ENCODE peak calls at places on chromosomes 6 and 20, in ten cellular contexts. One of them, this sample, is unnamed.

GRCh38 chr20:33685328-33686007 is 717 bp downstream of the E2F1 start:
- DNase-seq in NB4: peak
- DNase-seq in spleen: peak
- DNase-seq in vagina: no peak
- DNase-seq in adrenal gland: no peak
- DNase-seq in IMR-90: no peak
- DNase-seq in upper lobe of left lung: no peak
- DNase-seq in Peyer's patch: peak
- DNase-seq in thyroid gland: no peak
- DNase-seq in body of pancreas: no peak
- DNase-seq in this sample: peak

GRCh38 chr6:444653-445275 is 53.2 kb downstream of the IRF4 start:
- DNase-seq in NB4: no peak
- DNase-seq in spleen: peak
- DNase-seq in vagina: no peak
- DNase-seq in adrenal gland: no peak
- DNase-seq in IMR-90: no peak
- DNase-seq in upper lobe of left lung: no peak
- DNase-seq in Peyer's patch: peak
- DNase-seq in thyroid gland: no peak
- DNase-seq in body of pancreas: no peak
- DNase-seq in this sample: no peak

GRCh38 chr6:125728739-125729138 is 20.7 kb upstream of the HEY2 start:
- DNase-seq in NB4: no peak
- DNase-seq in spleen: no peak
- DNase-seq in vagina: no peak
- DNase-seq in adrenal gland: no peak
- DNase-seq in IMR-90: no peak
- DNase-seq in upper lobe of left lung: no peak
- DNase-seq in Peyer's patch: no peak
- DNase-seq in thyroid gland: no peak
- DNase-seq in body of pancreas: no peak
- DNase-seq in this sample: no peak

GRCh38 chr6:3119040-3119723 is 671 bp downstream of the BPHL start:
- DNase-seq in NB4: no peak
- DNase-seq in spleen: no peak
- DNase-seq in vagina: no peak
- DNase-seq in adrenal gland: no peak
- DNase-seq in IMR-90: peak
- DNase-seq in upper lobe of left lung: no peak
- DNase-seq in Peyer's patch: peak
- DNase-seq in thyroid gland: no peak
- DNase-seq in body of pancreas: peak
- DNase-seq in this sample: no peak

GRCh38 chr6:145313041-145313855 is 422.1 kb downstream of the EPM2A start:
- DNase-seq in NB4: no peak
- DNase-seq in spleen: no peak
- DNase-seq in vagina: no peak
- DNase-seq in adrenal gland: no peak
- DNase-seq in IMR-90: no peak
- DNase-seq in upper lobe of left lung: no peak
- DNase-seq in Peyer's patch: no peak
- DNase-seq in thyroid gland: no peak
- DNase-seq in body of pancreas: no peak
- DNase-seq in this sample: no peak

GRCh38 chr6:4281341-4282293 is 146.2 kb upstream of the ECI2 start:
- DNase-seq in NB4: peak
- DNase-seq in spleen: peak
- DNase-seq in vagina: no peak
- DNase-seq in adrenal gland: peak
- DNase-seq in IMR-90: peak
- DNase-seq in upper lobe of left lung: peak
- DNase-seq in Peyer's patch: peak
- DNase-seq in thyroid gland: peak
- DNase-seq in body of pancreas: peak
- DNase-seq in this sample: peak

GRCh38 chr6:147699637-147700036 is 191.1 kb downstream of the SAMD5 start:
- DNase-seq in NB4: no peak
- DNase-seq in spleen: no peak
- DNase-seq in vagina: no peak
- DNase-seq in adrenal gland: no peak
- DNase-seq in IMR-90: peak
- DNase-seq in upper lobe of left lung: no peak
- DNase-seq in Peyer's patch: no peak
- DNase-seq in thyroid gland: no peak
- DNase-seq in body of pancreas: no peak
- DNase-seq in this sample: no peak

GRCh38 chr6:43967692-43968091 is 159.6 kb downstream of the MRPL14 start:
- DNase-seq in NB4: no peak
- DNase-seq in spleen: no peak
- DNase-seq in vagina: peak
- DNase-seq in adrenal gland: no peak
- DNase-seq in IMR-90: no peak
- DNase-seq in upper lobe of left lung: no peak
- DNase-seq in Peyer's patch: no peak
- DNase-seq in thyroid gland: no peak
- DNase-seq in body of pancreas: no peak
- DNase-seq in this sample: no peak

GRCh38 chr6:134932121-134932520 is 17.8 kb downstream of the ALDH8A1 start:
- DNase-seq in NB4: no peak
- DNase-seq in spleen: no peak
- DNase-seq in vagina: no peak
- DNase-seq in adrenal gland: no peak
- DNase-seq in IMR-90: no peak
- DNase-seq in upper lobe of left lung: no peak
- DNase-seq in Peyer's patch: no peak
- DNase-seq in thyroid gland: no peak
- DNase-seq in body of pancreas: no peak
- DNase-seq in this sample: no peak

GRCh38 chr6:28433119-28433518 is 10.2 kb downstream of the ZSCAN23 start:
- DNase-seq in NB4: peak
- DNase-seq in spleen: no peak
- DNase-seq in vagina: no peak
- DNase-seq in adrenal gland: no peak
- DNase-seq in IMR-90: no peak
- DNase-seq in upper lobe of left lung: no peak
- DNase-seq in Peyer's patch: no peak
- DNase-seq in thyroid gland: no peak
- DNase-seq in body of pancreas: no peak
- DNase-seq in this sample: no peak

GRCh38 chr6:42359021-42359420 is 92.7 kb downstream of the TRERF1 start:
- DNase-seq in NB4: no peak
- DNase-seq in spleen: no peak
- DNase-seq in vagina: no peak
- DNase-seq in adrenal gland: no peak
- DNase-seq in IMR-90: no peak
- DNase-seq in upper lobe of left lung: no peak
- DNase-seq in Peyer's patch: no peak
- DNase-seq in thyroid gland: no peak
- DNase-seq in body of pancreas: no peak
- DNase-seq in this sample: no peak

DNA sequence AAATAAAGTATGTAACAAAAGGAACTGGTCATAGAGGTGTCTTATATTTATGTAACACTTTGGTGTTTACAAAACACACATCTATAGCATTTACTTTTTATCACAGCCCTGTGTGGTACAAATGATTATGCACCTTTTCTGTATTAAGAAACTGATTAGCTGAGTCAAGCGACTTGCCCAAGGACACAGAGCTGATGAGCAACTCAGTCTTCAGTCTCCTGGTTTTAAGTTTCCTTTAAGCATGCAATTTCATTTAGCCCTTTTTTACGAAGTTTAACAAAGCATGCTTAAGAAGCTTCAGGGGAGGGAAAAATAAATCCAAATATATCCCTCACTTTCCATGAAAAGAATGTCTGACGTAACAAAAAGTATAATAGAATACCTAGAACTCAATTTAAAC is 2.4 kb downstream of the DCDC2 start:
- DNase-seq in NB4: no peak
- DNase-seq in spleen: no peak
- DNase-seq in vagina: no peak
- DNase-seq in adrenal gland: no peak
- DNase-seq in IMR-90: no peak
- DNase-seq in upper lobe of left lung: no peak
- DNase-seq in Peyer's patch: no peak
- DNase-seq in thyroid gland: no peak
- DNase-seq in body of pancreas: no peak
- DNase-seq in this sample: no peak
- H3K4me3 ChIP-seq in NB4: no peak
- H3K4me3 ChIP-seq in spleen: no peak
- H3K4me3 ChIP-seq in vagina: no peak
- H3K4me3 ChIP-seq in adrenal gland: no peak
- H3K4me3 ChIP-seq in IMR-90: no peak
- H3K4me3 ChIP-seq in upper lobe of left lung: no peak
- H3K4me3 ChIP-seq in Peyer's patch: no peak
- H3K4me3 ChIP-seq in thyroid gland: no peak
- H3K4me3 ChIP-seq in body of pancreas: no peak
- H3K4me3 ChIP-seq in this sample: no peak

DNA sequence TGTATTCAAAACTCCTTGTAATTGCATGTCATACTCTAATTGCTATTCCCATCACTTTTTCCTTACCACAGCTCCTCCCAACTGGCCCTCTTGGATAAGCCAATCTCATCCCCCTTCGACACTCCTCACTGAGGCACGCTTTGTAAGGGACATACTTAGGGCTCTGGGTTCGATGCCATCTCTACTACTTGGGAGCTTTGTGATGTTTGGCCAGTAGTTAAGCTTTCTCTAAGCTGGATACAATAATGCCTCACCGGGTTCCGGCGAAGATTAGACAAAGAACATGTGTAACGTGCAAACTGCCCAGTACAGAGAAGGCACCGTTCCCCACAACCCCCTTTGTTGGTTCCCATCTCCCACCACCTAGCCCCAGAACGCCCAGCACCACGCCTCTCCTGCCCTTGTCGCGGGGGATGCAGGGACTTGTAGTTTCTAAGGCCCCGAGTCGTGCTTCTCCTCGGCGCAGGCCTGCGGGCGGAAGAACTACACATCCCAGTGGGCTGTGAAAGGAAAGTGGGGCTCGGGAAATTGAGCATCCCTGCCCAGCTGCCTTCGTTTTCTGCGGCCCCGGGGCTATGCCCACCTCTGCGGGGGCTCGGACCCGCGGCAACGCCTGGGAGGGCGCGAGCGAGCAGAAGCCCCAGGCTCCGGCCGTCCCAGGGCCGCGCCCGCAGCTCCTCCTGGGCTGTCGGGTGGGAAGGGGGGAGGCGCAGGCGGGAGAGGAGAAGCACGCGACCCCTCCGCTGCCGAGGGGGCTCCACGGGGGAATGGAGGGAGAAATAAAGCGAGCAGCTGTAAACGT is 1.1 kb upstream of the ZDHHC14 start:
- DNase-seq in NB4: peak
- DNase-seq in spleen: peak
- DNase-seq in vagina: peak
- DNase-seq in adrenal gland: peak
- DNase-seq in IMR-90: peak
- DNase-seq in upper lobe of left lung: peak
- DNase-seq in Peyer's patch: peak
- DNase-seq in thyroid gland: peak
- DNase-seq in body of pancreas: peak
- DNase-seq in this sample: peak
- TF ChIP-seq POLR2A in NB4: no peak
- TF ChIP-seq POLR2A in spleen: no peak
- TF ChIP-seq POLR2A in vagina: no peak
- TF ChIP-seq POLR2A in adrenal gland: no peak
- TF ChIP-seq POLR2A in IMR-90: no peak
- TF ChIP-seq POLR2A in upper lobe of left lung: no peak
- TF ChIP-seq POLR2A in Peyer's patch: no peak
- TF ChIP-seq POLR2A in thyroid gland: peak
- TF ChIP-seq POLR2A in body of pancreas: no peak
- TF ChIP-seq POLR2A in this sample: peak

DNA sequence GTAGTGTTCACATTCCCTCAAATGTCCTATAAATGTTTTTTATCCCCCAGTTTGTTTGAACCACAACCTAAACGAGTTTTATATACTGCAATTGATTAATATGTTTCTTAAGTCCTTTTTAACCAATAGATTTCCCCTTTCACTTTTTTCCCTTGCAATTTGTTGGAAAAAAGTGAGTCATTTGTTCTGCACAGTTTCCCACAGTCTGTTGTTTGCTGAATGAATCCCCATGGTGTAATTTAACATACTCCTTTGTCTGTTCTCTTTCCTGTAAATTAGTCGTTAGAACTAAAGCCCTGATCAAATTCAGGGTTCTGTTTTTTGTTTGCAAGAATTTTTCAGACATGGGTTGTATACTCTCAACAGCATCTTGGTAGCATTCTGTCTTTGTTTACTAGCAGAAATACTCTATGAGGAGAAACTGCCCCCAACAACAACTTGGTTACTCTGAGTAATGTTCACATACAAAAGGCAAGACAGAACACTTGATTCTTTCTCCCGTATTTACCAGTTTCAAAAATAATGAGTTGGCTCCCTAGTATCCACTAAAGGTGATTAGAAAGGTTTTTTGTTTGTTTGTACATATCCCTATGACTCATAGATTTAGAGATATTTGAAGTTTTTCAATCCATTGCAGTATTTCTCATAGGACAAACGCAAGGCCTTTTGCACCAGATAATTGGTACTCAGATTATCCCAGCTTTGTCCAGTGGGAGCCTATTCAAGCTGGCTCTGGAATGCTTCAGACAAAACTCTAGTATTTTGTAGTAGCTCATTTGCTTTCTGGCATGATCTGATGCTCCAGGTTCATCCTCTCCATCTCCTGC is 16.5 kb downstream of the BLOC1S5 start:
- DNase-seq in NB4: no peak
- DNase-seq in spleen: no peak
- DNase-seq in vagina: no peak
- DNase-seq in adrenal gland: no peak
- DNase-seq in IMR-90: peak
- DNase-seq in upper lobe of left lung: no peak
- DNase-seq in Peyer's patch: no peak
- DNase-seq in thyroid gland: no peak
- DNase-seq in body of pancreas: no peak
- DNase-seq in this sample: no peak
- H3K4me3 ChIP-seq in NB4: no peak
- H3K4me3 ChIP-seq in spleen: no peak
- H3K4me3 ChIP-seq in vagina: no peak
- H3K4me3 ChIP-seq in adrenal gland: no peak
- H3K4me3 ChIP-seq in IMR-90: no peak
- H3K4me3 ChIP-seq in upper lobe of left lung: no peak
- H3K4me3 ChIP-seq in Peyer's patch: no peak
- H3K4me3 ChIP-seq in thyroid gland: no peak
- H3K4me3 ChIP-seq in body of pancreas: no peak
- H3K4me3 ChIP-seq in this sample: no peak

DNA sequence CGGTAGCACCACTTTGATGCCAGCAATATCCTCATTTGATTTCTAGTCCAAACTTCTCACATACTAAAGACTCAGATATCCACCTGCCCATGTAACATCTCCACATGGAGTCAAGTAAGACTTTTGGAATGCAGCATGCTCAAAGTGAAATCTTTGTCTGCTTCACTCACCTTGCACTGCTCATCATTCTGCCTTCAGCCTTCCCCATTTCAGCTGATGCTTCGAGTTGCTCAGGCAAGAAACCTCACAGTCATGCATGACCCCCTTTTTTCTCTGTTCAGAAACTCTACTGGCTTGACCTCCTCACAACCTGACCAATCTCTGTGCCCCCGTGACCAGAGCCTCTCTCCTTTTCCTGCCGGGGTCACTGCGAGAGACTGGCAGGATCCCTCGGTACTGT is 41.0 kb upstream of the KIF25 start:
- DNase-seq in NB4: no peak
- DNase-seq in spleen: no peak
- DNase-seq in vagina: no peak
- DNase-seq in adrenal gland: no peak
- DNase-seq in IMR-90: no peak
- DNase-seq in upper lobe of left lung: no peak
- DNase-seq in Peyer's patch: no peak
- DNase-seq in thyroid gland: no peak
- DNase-seq in body of pancreas: no peak
- DNase-seq in this sample: no peak
- TF ChIP-seq POLR2A in NB4: no peak
- TF ChIP-seq POLR2A in spleen: no peak
- TF ChIP-seq POLR2A in vagina: no peak
- TF ChIP-seq POLR2A in adrenal gland: no peak
- TF ChIP-seq POLR2A in IMR-90: no peak
- TF ChIP-seq POLR2A in upper lobe of left lung: no peak
- TF ChIP-seq POLR2A in Peyer's patch: no peak
- TF ChIP-seq POLR2A in thyroid gland: no peak
- TF ChIP-seq POLR2A in body of pancreas: no peak
- TF ChIP-seq POLR2A in this sample: no peak